ENCODE peak calls at places on chromosomes 16 and 17, in four cellular contexts. N is heart right ventricle, Y is dorsolateral prefrontal cortex, V is mammary epithelial cell. U is an unnamed sample.

GRCh38 chr17:69084911-69085310 is 24.2 kb upstream of the ABCA9 start:
- DNase-seq in N (no peak), Y (no peak), V (peak; percentile 4), U (no peak)

GRCh38 chr16:64507240-64508024 is 614.4 kb downstream of the CDH11 start:
- DNase-seq in N (no peak), Y (no peak), V (no peak), U (no peak)

GRCh38 chr17:34909040-34909439 is 52.2 kb downstream of the CCT6B start:
- DNase-seq in N (no peak), Y (no peak), V (no peak), U (no peak)

GRCh38 chr17:66040402-66040801 is 151.5 kb downstream of the CEP112 start:
- DNase-seq in N (no peak), Y (no peak), V (no peak), U (no peak)

GRCh38 chr17:34886831-34887230 is 74.4 kb downstream of the CCT6B start:
- DNase-seq in N (no peak), Y (no peak), V (no peak), U (no peak)

GRCh38 chr17:82782657-82783207 is 30.9 kb downstream of the TBCD start:
- DNase-seq in N (no peak), Y (no peak), V (no peak), U (no peak)

GRCh38 chr16:56747486-56748045 is 17.6 kb downstream of the NUP93 start:
- DNase-seq in N (no peak), Y (no peak), V (no peak), U (no peak)

GRCh38 chr17:79705674-79706073 is 25.1 kb upstream of the ENPP7 start:
- DNase-seq in N (no peak), Y (no peak), V (no peak), U (no peak)

GRCh38 chr17:65548570-65548969 is 12.9 kb downstream of the AXIN2 start:
- DNase-seq in N (no peak), Y (no peak), V (no peak), U (no peak)

GRCh38 chr16:25872369-25873070 is 180.8 kb downstream of the HS3ST4 start:
- DNase-seq in N (no peak), Y (no peak), V (no peak), U (no peak)

GRCh38 chr16:85396879-85397871 is 215.9 kb upstream of the GSE1 start:
- DNase-seq in N (no peak), Y (peak; percentile 42), V (no peak), U (no peak)

GRCh38 chr17:12620200-12620720 is 45.4 kb upstream of the MYOCD start:
- DNase-seq in N (no peak), Y (no peak), V (no peak), U (no peak)

GRCh38 chr16:20073203-20074088 is at the start of gene GPR139:
- DNase-seq in N (no peak), Y (no peak), V (no peak), U (no peak)

GRCh38 chr16:2159052-2159838 is 3.7 kb downstream of the TRAF7 start:
- DNase-seq in N (peak; percentile 65), Y (no peak), V (no peak), U (no peak)

GRCh38 chr17:79544142-79544914 is 66.5 kb downstream of the RBFOX3 start:
- DNase-seq in N (no peak), Y (peak; percentile 72), V (no peak), U (no peak)

GRCh38 chr17:35117984-35118383 is 1.7 kb downstream of the RAD51D start:
- DNase-seq in N (no peak), Y (no peak), V (peak; percentile 47), U (no peak)

DNA sequence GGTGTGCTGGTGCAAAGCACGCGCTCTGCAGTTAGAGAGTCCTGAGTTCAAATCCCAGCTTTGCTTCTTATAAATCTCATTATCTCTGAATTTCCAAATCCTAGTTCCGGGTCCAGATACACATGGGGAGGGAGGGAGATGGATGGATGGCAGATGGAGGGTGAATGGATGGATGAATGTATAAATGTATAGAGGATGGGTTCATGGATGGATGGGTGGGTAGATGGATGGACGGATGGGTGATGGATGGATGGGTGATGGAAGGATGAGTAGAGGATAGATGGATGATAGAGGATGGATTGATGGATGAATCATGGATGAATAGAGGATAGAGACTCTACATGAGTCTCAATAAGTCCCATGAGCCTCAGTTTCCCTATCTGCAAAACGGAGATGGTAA is 89.9 kb downstream of the MYH11 start:
- DNase-seq in N (no peak), Y (no peak), V (no peak), U (no peak)
- H3K27ac ChIP-seq in N (no peak overlapping the region), Y (no peak overlapping the region), V (no peak overlapping the region), U (no peak overlapping the region)

GRCh38 chr16:74730049-74730683 is 29.5 kb upstream of the MLKL start:
- DNase-seq in N (no peak), Y (no peak), V (peak; percentile 34), U (peak; percentile 64)
- H3K27ac ChIP-seq in N (no peak overlapping the region), Y (peak overlapping the region; percentile 70), V (peak overlapping the region; percentile 18), U (peak overlapping the region; percentile 55)

DNA sequence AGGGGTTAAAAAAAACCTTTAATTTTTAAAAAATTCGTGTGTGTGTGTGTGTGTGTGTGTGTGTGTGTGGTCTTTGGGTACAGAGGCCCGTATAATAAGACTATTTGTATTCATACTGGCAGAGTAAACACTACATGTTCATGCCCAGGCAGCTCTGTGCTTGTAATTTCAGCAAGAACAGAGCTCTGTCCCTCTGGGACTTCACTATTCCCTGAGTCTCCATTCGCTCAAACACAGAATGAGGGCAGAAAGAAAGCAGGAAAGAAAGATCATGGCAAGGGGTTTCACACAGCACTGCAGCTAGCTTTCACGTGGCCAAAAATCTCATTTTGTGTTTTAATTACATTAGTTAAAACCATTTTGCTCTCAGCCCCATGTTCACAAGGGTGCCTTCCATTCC is 198.6 kb upstream of the C17orf78 start:
- DNase-seq in N (no peak), Y (no peak), V (peak; percentile 41), U (no peak)
- H3K27ac ChIP-seq in N (no peak overlapping the region), Y (peak overlapping the region; percentile 72), V (peak overlapping the region; percentile 59), U (peak overlapping the region; percentile 76)

GRCh38 chr17:45309400-45309799 is 7.4 kb downstream of the MAP3K14 start:
- DNase-seq in N (no peak), Y (no peak), V (no peak), U (no peak)
- H3K27ac ChIP-seq in N (no peak overlapping the region), Y (no peak overlapping the region), V (no peak overlapping the region), U (no peak overlapping the region)

GRCh38 chr16:66604376-66605176 is at the start of gene CMTM3:
- DNase-seq in N (peak; percentile 63), Y (peak; percentile 59), V (peak; percentile 34), U (no peak)
- H3K27ac ChIP-seq in N (peak within 1 kb of the TSS; percentile 91), Y (peak within 1 kb of the TSS; percentile 68), V (no peak within 1 kb of the TSS), U (peak within 1 kb of the TSS; percentile 59)

DNA sequence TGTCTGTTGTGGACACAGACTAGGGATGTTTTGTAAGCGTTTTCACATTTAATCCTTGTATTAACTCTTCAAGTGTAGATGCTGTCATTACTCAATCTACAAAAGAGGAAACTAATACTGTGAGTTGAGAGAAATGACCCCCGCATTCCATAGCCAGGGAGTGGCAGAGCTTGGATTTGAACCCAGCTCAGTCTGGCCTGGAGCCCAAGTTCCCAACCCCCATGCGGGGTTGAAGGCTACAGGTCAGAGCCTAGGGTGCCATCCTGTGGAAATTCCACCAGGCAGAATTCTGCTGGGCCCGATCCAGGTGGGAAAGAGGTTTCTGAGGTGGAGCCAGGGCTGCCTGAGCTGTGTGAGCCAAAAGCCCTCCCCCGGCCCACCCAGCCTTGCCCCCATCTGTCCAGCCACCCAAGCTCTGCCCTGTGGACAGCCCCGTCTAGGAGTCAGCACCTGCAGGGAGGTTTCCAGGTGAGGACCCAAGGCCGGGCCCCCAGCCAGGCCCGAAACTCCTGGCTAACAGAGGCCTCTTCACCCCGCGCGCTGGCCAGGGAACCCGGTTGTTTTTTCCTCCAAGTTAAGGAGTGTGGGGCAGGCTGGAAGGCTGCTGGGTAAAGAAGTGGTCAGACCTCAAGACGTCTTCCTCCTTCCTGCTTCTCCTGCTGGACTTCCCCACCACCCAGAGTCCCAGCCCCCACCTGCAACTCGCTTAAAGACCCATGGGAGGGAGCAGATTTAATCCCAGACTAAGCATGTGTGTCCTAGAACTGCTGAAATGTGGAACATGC is 5.7 kb downstream of the MMP15 start:
- DNase-seq in N (no peak), Y (no peak), V (no peak), U (no peak)
- H3K27ac ChIP-seq in N (no peak overlapping the region), Y (no peak overlapping the region), V (no peak overlapping the region), U (no peak overlapping the region)

GRCh38 chr17:50078430-50078829 is 16.7 kb upstream of the PDK2 start:
- DNase-seq in N (no peak), Y (no peak), V (no peak), U (no peak)

GRCh38 chr17:50081757-50082156 is 13.4 kb upstream of the PDK2 start:
- DNase-seq in N (no peak), Y (no peak), V (no peak), U (no peak)

GRCh38 chr17:50080827-50081226 is 14.3 kb upstream of the PDK2 start:
- DNase-seq in N (peak; percentile 71), Y (no peak), V (no peak), U (no peak)

GRCh38 chr17:50079334-50080095 is 15.6 kb upstream of the PDK2 start:
- DNase-seq in N (no peak), Y (no peak), V (peak; percentile 53), U (no peak)

DNA sequence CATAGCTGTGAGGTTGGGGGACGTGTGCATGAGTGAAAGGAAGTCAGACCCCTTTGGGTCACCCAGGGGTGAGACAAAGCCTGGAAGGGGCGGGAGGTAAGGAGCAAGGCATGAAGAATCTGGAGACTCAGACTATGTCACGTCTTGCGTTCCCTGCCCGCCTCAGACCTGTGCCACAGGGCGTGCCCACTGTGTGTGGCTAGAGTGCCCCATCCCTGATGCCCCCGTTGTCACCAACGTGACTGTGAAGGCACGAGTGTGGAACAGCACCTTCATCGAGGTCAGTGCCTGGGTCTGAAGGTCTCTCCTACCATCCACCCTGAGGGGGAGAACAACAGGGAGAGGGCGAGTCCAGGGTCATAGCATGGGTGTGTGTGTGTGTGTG is 15.1 kb upstream of the PDK2 start:
- DNase-seq in N (no peak), Y (no peak), V (no peak), U (no peak)
- H3K27ac ChIP-seq in N (no peak overlapping the region), Y (no peak overlapping the region), V (no peak overlapping the region), U (peak overlapping the region; percentile 28)

GRCh38 chr17:40534431-40535189 is 30.7 kb downstream of the CCR7 start:
- DNase-seq in N (no peak), Y (no peak), V (no peak), U (no peak)
- H3K27ac ChIP-seq in N (no peak overlapping the region), Y (no peak overlapping the region), V (no peak overlapping the region), U (peak overlapping the region; percentile 73)

GRCh38 chr16:86568677-86569623 is 2.3 kb downstream of the FOXC2 start:
- DNase-seq in N (no peak), Y (no peak), V (no peak), U (no peak)
- H3K27ac ChIP-seq in N (peak overlapping the region; percentile 23), Y (peak overlapping the region; percentile 16), V (peak overlapping the region; percentile 55), U (no peak overlapping the region)

GRCh38 chr17:59221159-59221847 is 992 bp downstream of the GDPD1 start:
- DNase-seq in N (no peak), Y (no peak), V (no peak), U (no peak)

GRCh38 chr17:59219992-59220327 is 351 bp upstream of the GDPD1 start:
- DNase-seq in N (no peak), Y (no peak), V (no peak), U (no peak)

GRCh38 chr17:59223813-59224212 is 3.5 kb downstream of the GDPD1 start:
- DNase-seq in N (no peak), Y (no peak), V (no peak), U (no peak)

GRCh38 chr17:59219370-59219769 is 941 bp upstream of the GDPD1 start:
- DNase-seq in N (no peak), Y (no peak), V (no peak), U (no peak)

GRCh38 chr17:59220328-59221158 is at the start of gene GDPD1:
- DNase-seq in N (peak; percentile 92), Y (peak; percentile 95), V (peak; percentile 86), U (peak; percentile 50)
- H3K27ac ChIP-seq in N (no peak within 1 kb of the TSS), Y (peak within 1 kb of the TSS; percentile 93), V (peak within 1 kb of the TSS; percentile 34), U (peak within 1 kb of the TSS; percentile 13)